ENCODE peak calls at places on chromosomes 13 and 19, in four cellular contexts. O, R, K and T are unnamed samples.

GRCh38 chr13:100668408-100668807 is 6.2 kb downstream of the TMTC4 start:
- DNase-seq in K (no peak), R (no peak), O (no peak), T (no peak)

GRCh38 chr13:28031220-28031903 is 42.9 kb upstream of the URAD start:
- DNase-seq in O (no peak), R (no peak), K (no peak), T (no peak)

GRCh38 chr13:39527301-39527700 is 75.7 kb downstream of the LHFPL6 start:
- DNase-seq in K (no peak), R (no peak), O (no peak), T (no peak)

GRCh38 chr19:10421240-10421948 is 1.1 kb downstream of the PDE4A start:
- DNase-seq in R (no peak), O (no peak), K (no peak), T (no peak)

GRCh38 chr13:51728972-51729371 is 75.0 kb downstream of the DHRS12 start:
- DNase-seq in R (no peak), K (no peak), O (no peak), T (no peak)

GRCh38 chr19:1221141-1221903 is 15.7 kb downstream of the STK11 start:
- DNase-seq in O (no peak), R (no peak), K (no peak), T (no peak)

GRCh38 chr19:18439025-18439909 is 1.3 kb upstream of the ISYNA1 start:
- DNase-seq in R (no peak), O (peak; percentile 35), K (no peak), T (no peak)

GRCh38 chr13:23552661-23553060 is 17.6 kb upstream of the TNFRSF19 start:
- DNase-seq in K (no peak), O (no peak), R (no peak), T (no peak)

GRCh38 chr19:4495471-4495870 is 22.8 kb downstream of the PLIN4 start:
- DNase-seq in K (no peak), O (no peak), R (no peak), T (no peak)

GRCh38 chr13:82654851-82655517 is 1227.3 kb downstream of the SLITRK1 start:
- DNase-seq in O (no peak), R (no peak), K (no peak), T (no peak)

GRCh38 chr19:33868821-33869412 is 72.2 kb downstream of the KCTD15 start:
- DNase-seq in R (no peak), K (no peak), O (no peak), T (no peak)

GRCh38 chr19:19820774-19821315 is 705 bp downstream of the ZNF506 start:
- DNase-seq in R (no peak), K (no peak), O (peak; percentile 8), T (no peak)

GRCh38 chr19:3586124-3586626 is 897 bp downstream of the GIPC3 start:
- DNase-seq in K (no peak), R (no peak), O (no peak), T (no peak)

GRCh38 chr19:33054623-33055022 is 10.1 kb downstream of the RHPN2 start:
- DNase-seq in R (no peak), O (no peak), K (no peak), T (no peak)

GRCh38 chr13:29993196-29993595 is 142.8 kb upstream of the UBL3 start:
- DNase-seq in K (no peak), O (no peak), R (no peak), T (no peak)

GRCh38 chr13:64709079-64709478 is 2521.1 kb downstream of the PCDH9 start:
- DNase-seq in O (no peak), K (no peak), R (no peak), T (no peak)